ENCODE peak calls at places on chromosome 13, in four cellular contexts. One of them, this sample, is unnamed.
A peak's percentile ranks its signal among the peaks of the same experiment; 100 is the strongest.

GRCh38 chr13:49097374-49097773 is 121.7 kb downstream of the FNDC3A start:
- DNase-seq in T-helper 1 cell: no peak
- DNase-seq in mesendoderm: no peak
- DNase-seq in left lung: no peak
- DNase-seq in this sample: no peak

GRCh38 chr13:99059498-99060070 is 81.7 kb upstream of the DOCK9 start:
- DNase-seq in T-helper 1 cell: no peak
- DNase-seq in mesendoderm: no peak
- DNase-seq in left lung: no peak
- DNase-seq in this sample: no peak

GRCh38 chr13:55534306-55534705 is 1606.4 kb upstream of the PRR20A start:
- DNase-seq in T-helper 1 cell: no peak
- DNase-seq in mesendoderm: no peak
- DNase-seq in left lung: no peak
- DNase-seq in this sample: no peak

GRCh38 chr13:94323746-94324408 is 155.6 kb downstream of the DCT start:
- DNase-seq in T-helper 1 cell: no peak
- DNase-seq in mesendoderm: peak; percentile 78
- DNase-seq in left lung: no peak
- DNase-seq in this sample: no peak

GRCh38 chr13:25971499-25972145 is 80.2 kb downstream of the SHISA2 start:
- DNase-seq in T-helper 1 cell: no peak
- DNase-seq in mesendoderm: no peak
- DNase-seq in left lung: no peak
- DNase-seq in this sample: no peak

GRCh38 chr13:26664942-26665341 is 95.6 kb downstream of the GPR12 start:
- DNase-seq in T-helper 1 cell: no peak
- DNase-seq in mesendoderm: no peak
- DNase-seq in left lung: no peak
- DNase-seq in this sample: no peak

GRCh38 chr13:113996912-113997745 is 23.3 kb upstream of the C13orf46 start:
- DNase-seq in T-helper 1 cell: no peak
- DNase-seq in mesendoderm: no peak
- DNase-seq in left lung: peak; percentile 60
- DNase-seq in this sample: no peak

GRCh38 chr13:105971720-105972119 is 563.7 kb downstream of the EFNB2 start:
- DNase-seq in T-helper 1 cell: no peak
- DNase-seq in mesendoderm: no peak
- DNase-seq in left lung: no peak
- DNase-seq in this sample: no peak

GRCh38 chr13:68628994-68629393 is 1398.9 kb upstream of the PCDH9 start:
- DNase-seq in T-helper 1 cell: no peak
- DNase-seq in mesendoderm: no peak
- DNase-seq in left lung: no peak
- DNase-seq in this sample: no peak

GRCh38 chr13:52356327-52356726 is 49.6 kb downstream of the THSD1 start:
- DNase-seq in T-helper 1 cell: no peak
- DNase-seq in mesendoderm: peak; percentile 78
- DNase-seq in left lung: no peak
- DNase-seq in this sample: no peak

GRCh38 chr13:31036717-31037116 is 104.3 kb downstream of the TEX26 start:
- DNase-seq in T-helper 1 cell: no peak
- DNase-seq in mesendoderm: no peak
- DNase-seq in left lung: no peak
- DNase-seq in this sample: no peak

GRCh38 chr13:35512271-35512920 is 35.9 kb upstream of the MAB21L1 start:
- DNase-seq in T-helper 1 cell: no peak
- DNase-seq in mesendoderm: peak; percentile 43
- DNase-seq in left lung: no peak
- DNase-seq in this sample: no peak

GRCh38 chr13:62997038-62997619 is 1581.5 kb upstream of the PCDH20 start:
- DNase-seq in T-helper 1 cell: no peak
- DNase-seq in mesendoderm: peak; percentile 10
- DNase-seq in left lung: no peak
- DNase-seq in this sample: no peak

GRCh38 chr13:20411638-20412342 is 113.9 kb downstream of the CRYL1 start:
- DNase-seq in T-helper 1 cell: no peak
- DNase-seq in mesendoderm: no peak
- DNase-seq in left lung: no peak
- DNase-seq in this sample: peak; percentile 75

GRCh38 chr13:79522583-79522982 is 41.6 kb downstream of the NDFIP2 start:
- DNase-seq in T-helper 1 cell: no peak
- DNase-seq in mesendoderm: no peak
- DNase-seq in left lung: no peak
- DNase-seq in this sample: peak; percentile 69

GRCh38 chr13:75410207-75410606 is 71.8 kb downstream of the TBC1D4 start:
- DNase-seq in T-helper 1 cell: no peak
- DNase-seq in mesendoderm: no peak
- DNase-seq in left lung: no peak
- DNase-seq in this sample: no peak

GRCh38 chr13:50025446-50025845 is 10.2 kb downstream of the KCNRG start:
- DNase-seq in T-helper 1 cell: no peak
- DNase-seq in mesendoderm: no peak
- DNase-seq in left lung: no peak
- DNase-seq in this sample: no peak

GRCh38 chr13:49454388-49455015 is 10.4 kb downstream of the SETDB2 start:
- DNase-seq in T-helper 1 cell: no peak
- DNase-seq in mesendoderm: no peak
- DNase-seq in left lung: no peak
- DNase-seq in this sample: no peak

GRCh38 chr13:49315036-49315565 is 67.4 kb downstream of the CDADC1 start:
- DNase-seq in T-helper 1 cell: no peak
- DNase-seq in mesendoderm: no peak
- DNase-seq in left lung: no peak
- DNase-seq in this sample: no peak

GRCh38 chr13:36571444-36571843 is 102.4 kb upstream of the SERTM1 start:
- DNase-seq in T-helper 1 cell: no peak
- DNase-seq in mesendoderm: no peak
- DNase-seq in left lung: no peak
- DNase-seq in this sample: no peak

GRCh38 chr13:99525967-99526366 is 24.7 kb downstream of the TM9SF2 start:
- DNase-seq in T-helper 1 cell: no peak
- DNase-seq in mesendoderm: peak; percentile 22
- DNase-seq in left lung: no peak
- DNase-seq in this sample: no peak

GRCh38 chr13:30091035-30091434 is 216.3 kb downstream of the KATNAL1 start:
- DNase-seq in T-helper 1 cell: no peak
- DNase-seq in mesendoderm: no peak
- DNase-seq in left lung: no peak
- DNase-seq in this sample: no peak

GRCh38 chr13:113114511-113115362 is 7.9 kb upstream of the F10 start:
- DNase-seq in T-helper 1 cell: no peak
- DNase-seq in mesendoderm: no peak
- DNase-seq in left lung: peak; percentile 70
- DNase-seq in this sample: no peak

GRCh38 chr13:113655358-113656014 is 2.5 kb downstream of the ATP4B start:
- DNase-seq in T-helper 1 cell: no peak
- DNase-seq in mesendoderm: no peak
- DNase-seq in left lung: no peak
- DNase-seq in this sample: no peak

GRCh38 chr13:50074843-50075242 is 59.6 kb downstream of the KCNRG start:
- DNase-seq in T-helper 1 cell: no peak
- DNase-seq in mesendoderm: no peak
- DNase-seq in left lung: no peak
- DNase-seq in this sample: no peak

GRCh38 chr13:33721719-33722118 is 96.2 kb upstream of the RFC3 start:
- DNase-seq in T-helper 1 cell: no peak
- DNase-seq in mesendoderm: no peak
- DNase-seq in left lung: no peak
- DNase-seq in this sample: no peak

GRCh38 chr13:105207586-105208293 is 1327.7 kb downstream of the EFNB2 start:
- DNase-seq in T-helper 1 cell: no peak
- DNase-seq in mesendoderm: no peak
- DNase-seq in left lung: no peak
- DNase-seq in this sample: no peak

GRCh38 chr13:110261166-110262081 is 45.5 kb downstream of the COL4A1 start:
- DNase-seq in T-helper 1 cell: no peak
- DNase-seq in mesendoderm: peak; percentile 51
- DNase-seq in left lung: no peak
- DNase-seq in this sample: no peak

GRCh38 chr13:60754211-60754610 is 357.2 kb downstream of the TDRD3 start:
- DNase-seq in T-helper 1 cell: no peak
- DNase-seq in mesendoderm: peak; percentile 94
- DNase-seq in left lung: no peak
- DNase-seq in this sample: no peak

This sample was measured in GM12878.